ENCODE peak calls at places on chromosomes 12 and 14, in eight cellular contexts. D is stromal cell of bone marrow; I is NAMALWA; N is HepG2; U is left lung; Q is stimulated activated CD4-positive, alpha-beta T cell treated with anti-CD3 and anti-CD28 coated beads, Interleukin-2, amount 100 ng/mL, for 48 hours; L is NCI-H524; T is H9. X is an unnamed sample.

GRCh38 chr12:1916396-1917171 is 1.9 kb downstream of the CACNA2D4 start:
- DNase-seq in D (no peak), I (no peak), N (no peak), U (peak; percentile 32), Q (no peak), L (peak; percentile 74), T (peak; percentile 26), X (peak; percentile 49)

GRCh38 chr14:58875613-58876012 is 237.9 kb downstream of the DACT1 start:
- DNase-seq in D (no peak), I (no peak), N (no peak), U (no peak), Q (no peak), L (no peak), T (no peak), X (no peak)

GRCh38 chr14:24339284-24340151 is at the start of gene RIPK3:
- DNase-seq in D (no peak), I (peak; percentile 45), N (no peak), U (peak; percentile 79), Q (peak; percentile 57), L (no peak), T (peak; percentile 58), X (peak; percentile 81)

GRCh38 chr14:51597511-51597920 is 54.2 kb upstream of the FRMD6 start:
- DNase-seq in D (no peak), I (no peak), N (no peak), U (no peak), Q (no peak), L (no peak), T (no peak), X (no peak)

GRCh38 chr14:89349196-89350008 is 67.6 kb downstream of the FOXN3 start:
- DNase-seq in D (no peak), I (peak; percentile 59), N (no peak), U (no peak), Q (no peak), L (peak; percentile 100), T (peak; percentile 79), X (no peak)

GRCh38 chr12:1911598-1912575 is 6.6 kb downstream of the CACNA2D4 start:
- DNase-seq in D (no peak), I (no peak), N (no peak), U (no peak), Q (no peak), L (peak; percentile 79), T (peak; percentile 34), X (no peak)

GRCh38 chr12:45200497-45201043 is 15.3 kb upstream of the ANO6 start:
- DNase-seq in D (no peak), I (no peak), N (peak; percentile 48), U (no peak), Q (no peak), L (no peak), T (no peak), X (no peak)

GRCh38 chr14:56172074-56172473 is 53.9 kb downstream of the PELI2 start:
- DNase-seq in D (no peak), I (no peak), N (no peak), U (no peak), Q (no peak), L (no peak), T (no peak), X (no peak)

GRCh38 chr14:103854822-103855733 is 7.7 kb upstream of the PPP1R13B start:
- DNase-seq in D (no peak), I (no peak), N (peak; percentile 55), U (peak; percentile 65), Q (no peak), L (peak; percentile 91), T (peak; percentile 83), X (no peak)

GRCh38 chr12:66829660-66830325 is 150.9 kb upstream of the GRIP1 start:
- DNase-seq in D (no peak), I (no peak), N (no peak), U (no peak), Q (no peak), L (no peak), T (no peak), X (no peak)

GRCh38 chr12:27967551-27968054 is 4.9 kb downstream of the PTHLH start:
- DNase-seq in D (no peak), I (no peak), N (no peak), U (no peak), Q (no peak), L (no peak), T (no peak), X (no peak)

GRCh38 chr12:132278421-132279183 is 50.8 kb downstream of the GALNT9 start:
- DNase-seq in D (no peak), I (no peak), N (no peak), U (no peak), Q (no peak), L (no peak), T (no peak), X (peak; percentile 29)